ENCODE peak calls at places on chromosomes 6 and 20, in seven cellular contexts. One of them, this sample, is unnamed.

GRCh38 chr20:58640446-58640845 is 10.6 kb upstream of the STX16 start:
- DNase-seq in CD8-positive, alpha-beta T cell: no peak
- DNase-seq in left ventricle myocardium inferior: no peak
- DNase-seq in mucosa of descending colon: no peak
- DNase-seq in lower lobe of right lung: no peak
- DNase-seq in pancreas: no peak
- DNase-seq in H1: no peak
- DNase-seq in this sample: no peak

GRCh38 chr6:11637266-11637665 is 99.7 kb downstream of the TMEM170B start:
- DNase-seq in mucosa of descending colon: no peak
- DNase-seq in left ventricle myocardium inferior: no peak
- DNase-seq in pancreas: no peak
- DNase-seq in H1: no peak
- DNase-seq in lower lobe of right lung: no peak
- DNase-seq in CD8-positive, alpha-beta T cell: no peak
- DNase-seq in this sample: no peak

GRCh38 chr20:25032065-25032477 is 25.9 kb downstream of the ACSS1 start:
- DNase-seq in mucosa of descending colon: no peak
- DNase-seq in CD8-positive, alpha-beta T cell: no peak
- DNase-seq in left ventricle myocardium inferior: no peak
- DNase-seq in lower lobe of right lung: peak; percentile 20
- DNase-seq in pancreas: peak; percentile 45
- DNase-seq in H1: no peak
- DNase-seq in this sample: no peak

GRCh38 chr6:166954118-166954713 is 2.1 kb downstream of the RNASET2 start:
- DNase-seq in pancreas: no peak
- DNase-seq in mucosa of descending colon: no peak
- DNase-seq in left ventricle myocardium inferior: no peak
- DNase-seq in H1: no peak
- DNase-seq in lower lobe of right lung: no peak
- DNase-seq in CD8-positive, alpha-beta T cell: no peak
- DNase-seq in this sample: no peak

GRCh38 chr6:5486214-5486613 is 224.9 kb downstream of the FARS2 start:
- DNase-seq in mucosa of descending colon: no peak
- DNase-seq in lower lobe of right lung: no peak
- DNase-seq in pancreas: no peak
- DNase-seq in left ventricle myocardium inferior: no peak
- DNase-seq in CD8-positive, alpha-beta T cell: no peak
- DNase-seq in H1: no peak
- DNase-seq in this sample: no peak

GRCh38 chr6:568085-568484 is 88.8 kb downstream of the HUS1B start:
- DNase-seq in pancreas: no peak
- DNase-seq in lower lobe of right lung: no peak
- DNase-seq in mucosa of descending colon: no peak
- DNase-seq in left ventricle myocardium inferior: no peak
- DNase-seq in H1: no peak
- DNase-seq in CD8-positive, alpha-beta T cell: no peak
- DNase-seq in this sample: no peak

GRCh38 chr20:24211972-24212371 is 223.4 kb upstream of the GGTLC1 start:
- DNase-seq in left ventricle myocardium inferior: no peak
- DNase-seq in pancreas: no peak
- DNase-seq in lower lobe of right lung: no peak
- DNase-seq in CD8-positive, alpha-beta T cell: no peak
- DNase-seq in mucosa of descending colon: no peak
- DNase-seq in H1: no peak
- DNase-seq in this sample: no peak

GRCh38 chr6:10014561-10014960 is 400.3 kb downstream of the TFAP2A start:
- DNase-seq in mucosa of descending colon: no peak
- DNase-seq in CD8-positive, alpha-beta T cell: no peak
- DNase-seq in pancreas: no peak
- DNase-seq in left ventricle myocardium inferior: no peak
- DNase-seq in H1: no peak
- DNase-seq in lower lobe of right lung: no peak
- DNase-seq in this sample: no peak

GRCh38 chr6:75524322-75524972 is 30.8 kb upstream of the FILIP1 start:
- DNase-seq in pancreas: no peak
- DNase-seq in left ventricle myocardium inferior: no peak
- DNase-seq in lower lobe of right lung: no peak
- DNase-seq in CD8-positive, alpha-beta T cell: no peak
- DNase-seq in mucosa of descending colon: no peak
- DNase-seq in H1: no peak
- DNase-seq in this sample: no peak

GRCh38 chr6:116528800-116529199 is 16.7 kb downstream of the TRAPPC3L start:
- DNase-seq in mucosa of descending colon: no peak
- DNase-seq in lower lobe of right lung: no peak
- DNase-seq in left ventricle myocardium inferior: no peak
- DNase-seq in CD8-positive, alpha-beta T cell: no peak
- DNase-seq in pancreas: no peak
- DNase-seq in H1: no peak
- DNase-seq in this sample: no peak

GRCh38 chr6:126721581-126722145 is 381.7 kb downstream of the CENPW start:
- DNase-seq in CD8-positive, alpha-beta T cell: no peak
- DNase-seq in mucosa of descending colon: no peak
- DNase-seq in left ventricle myocardium inferior: no peak
- DNase-seq in pancreas: no peak
- DNase-seq in lower lobe of right lung: no peak
- DNase-seq in H1: no peak
- DNase-seq in this sample: no peak

GRCh38 chr20:60224914-60225313 is 266.7 kb downstream of the CDH26 start:
- DNase-seq in H1: no peak
- DNase-seq in left ventricle myocardium inferior: no peak
- DNase-seq in CD8-positive, alpha-beta T cell: no peak
- DNase-seq in lower lobe of right lung: no peak
- DNase-seq in mucosa of descending colon: no peak
- DNase-seq in pancreas: no peak
- DNase-seq in this sample: peak; percentile 34

GRCh38 chr20:10982692-10983091 is 308.9 kb upstream of the JAG1 start:
- DNase-seq in left ventricle myocardium inferior: peak; percentile 72
- DNase-seq in mucosa of descending colon: no peak
- DNase-seq in CD8-positive, alpha-beta T cell: no peak
- DNase-seq in H1: peak; percentile 13
- DNase-seq in lower lobe of right lung: no peak
- DNase-seq in pancreas: no peak
- DNase-seq in this sample: no peak

GRCh38 chr6:67016921-67017460 is 1310.0 kb upstream of the EYS start:
- DNase-seq in left ventricle myocardium inferior: no peak
- DNase-seq in lower lobe of right lung: no peak
- DNase-seq in CD8-positive, alpha-beta T cell: no peak
- DNase-seq in mucosa of descending colon: no peak
- DNase-seq in pancreas: no peak
- DNase-seq in H1: no peak
- DNase-seq in this sample: no peak

GRCh38 chr6:113856571-113857564 is at the start of gene MARCKS:
- DNase-seq in pancreas: peak; percentile 90
- DNase-seq in mucosa of descending colon: peak; percentile 89
- DNase-seq in left ventricle myocardium inferior: peak; percentile 83
- DNase-seq in CD8-positive, alpha-beta T cell: no peak
- DNase-seq in lower lobe of right lung: peak; percentile 79
- DNase-seq in H1: no peak
- DNase-seq in this sample: peak; percentile 91

GRCh38 chr6:53280207-53280606 is 68.5 kb downstream of the ELOVL5 start:
- DNase-seq in CD8-positive, alpha-beta T cell: no peak
- DNase-seq in H1: no peak
- DNase-seq in pancreas: no peak
- DNase-seq in lower lobe of right lung: no peak
- DNase-seq in mucosa of descending colon: no peak
- DNase-seq in left ventricle myocardium inferior: no peak
- DNase-seq in this sample: no peak

DNA sequence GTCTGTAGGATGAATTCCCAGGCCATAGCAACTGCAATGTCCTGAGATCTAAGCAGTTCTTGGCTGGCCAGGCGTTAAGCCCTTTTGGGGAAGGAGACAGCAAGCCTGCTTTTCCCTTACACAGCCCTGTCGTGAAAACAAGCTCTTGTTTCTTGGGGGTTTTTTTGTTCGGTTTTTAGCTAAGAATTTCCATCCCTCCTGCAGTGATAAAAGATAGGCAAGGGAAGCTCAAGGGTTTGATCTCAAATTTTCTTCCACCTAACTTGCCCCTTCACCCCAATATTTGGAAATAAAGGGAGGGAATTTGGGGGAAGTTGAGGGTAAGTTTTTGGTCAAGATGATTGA is 1.5 kb downstream of the TNFRSF21 start:
- DNase-seq in pancreas: no peak
- DNase-seq in lower lobe of right lung: no peak
- DNase-seq in CD8-positive, alpha-beta T cell: no peak
- DNase-seq in mucosa of descending colon: no peak
- DNase-seq in left ventricle myocardium inferior: no peak
- DNase-seq in H1: no peak
- DNase-seq in this sample: no peak
- H3K4me3 ChIP-seq in pancreas: peak overlapping the region; percentile 56
- H3K4me3 ChIP-seq in lower lobe of right lung: peak overlapping the region; percentile 66
- H3K4me3 ChIP-seq in CD8-positive, alpha-beta T cell: no peak overlapping the region
- H3K4me3 ChIP-seq in mucosa of descending colon: peak overlapping the region; percentile 39
- H3K4me3 ChIP-seq in left ventricle myocardium inferior: peak overlapping the region; percentile 86
- H3K4me3 ChIP-seq in H1: peak overlapping the region; percentile 79
- H3K4me3 ChIP-seq in this sample: peak overlapping the region; percentile 88

DNA sequence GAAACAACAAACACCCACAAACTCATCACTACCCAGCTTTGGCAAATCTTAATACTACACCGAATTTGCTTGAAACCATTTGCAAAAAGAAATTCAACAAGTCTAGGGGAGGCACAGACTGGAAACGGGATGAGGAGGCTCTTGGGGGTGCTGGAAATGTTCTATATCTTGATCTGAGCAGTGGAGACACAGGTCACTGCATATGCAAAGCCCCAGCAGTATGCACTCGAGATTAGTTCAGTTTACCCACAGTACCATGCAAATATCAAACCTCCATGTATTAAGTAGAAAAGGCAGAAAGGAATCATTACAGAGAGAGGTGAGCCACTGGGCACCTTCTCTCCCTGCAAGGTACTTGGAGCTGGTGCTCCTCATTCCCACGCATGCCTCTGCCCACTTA is 75.9 kb downstream of the PREX1 start:
- DNase-seq in left ventricle myocardium inferior: no peak
- DNase-seq in mucosa of descending colon: no peak
- DNase-seq in pancreas: no peak
- DNase-seq in CD8-positive, alpha-beta T cell: no peak
- DNase-seq in H1: no peak
- DNase-seq in lower lobe of right lung: no peak
- DNase-seq in this sample: no peak
- TF ChIP-seq CTCF in left ventricle myocardium inferior: no peak
- TF ChIP-seq CTCF in mucosa of descending colon: no peak
- TF ChIP-seq CTCF in pancreas: no peak
- TF ChIP-seq CTCF in CD8-positive, alpha-beta T cell: no peak
- TF ChIP-seq CTCF in H1: no peak
- TF ChIP-seq CTCF in lower lobe of right lung: no peak
- TF ChIP-seq CTCF in this sample: no peak

DNA sequence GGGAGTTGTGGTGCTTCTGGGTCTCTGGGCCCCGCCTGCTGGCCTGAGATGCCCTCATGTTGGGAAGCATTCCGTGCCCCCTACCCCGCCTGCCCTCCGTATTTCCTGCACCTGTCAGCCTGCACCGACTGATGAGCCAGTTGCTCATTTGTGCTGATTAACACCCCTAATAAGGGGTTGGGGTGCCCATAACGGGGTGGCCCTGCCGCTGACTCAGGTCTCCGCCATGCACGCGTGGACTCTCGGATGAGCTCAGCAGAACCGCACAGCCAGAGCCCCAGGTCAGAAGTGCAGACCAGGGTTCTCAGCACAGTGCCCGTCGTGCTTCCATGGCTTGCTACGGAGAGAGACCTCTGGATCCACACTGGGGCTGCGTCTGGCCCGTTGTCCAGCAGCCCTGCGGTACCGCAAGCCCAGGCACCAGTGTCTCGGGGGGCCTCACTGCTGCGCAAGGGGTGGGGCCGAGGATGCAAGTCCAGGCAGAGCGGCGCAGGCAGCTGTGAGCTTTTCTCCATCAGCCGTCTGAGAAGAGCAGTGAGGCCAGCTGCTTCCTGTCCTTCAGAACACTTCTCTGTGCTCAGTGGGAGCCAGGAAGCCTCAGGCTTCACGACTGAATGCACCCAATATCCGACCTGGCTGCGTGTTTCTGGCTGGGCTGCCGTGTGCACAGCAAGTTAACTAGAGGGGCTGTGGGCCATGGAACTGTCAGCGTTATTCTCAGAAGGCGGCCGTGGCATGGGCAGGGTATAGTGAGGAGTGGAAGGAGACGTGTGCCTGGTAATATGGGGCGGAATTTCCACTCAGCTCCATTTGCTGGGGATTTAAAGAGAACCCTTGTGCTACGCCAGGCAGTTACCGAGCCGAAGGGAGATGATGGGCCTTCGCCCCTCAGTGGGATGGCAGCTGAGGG is 18.6 kb downstream of the MTG2 start:
- DNase-seq in lower lobe of right lung: peak; percentile 39
- DNase-seq in H1: no peak
- DNase-seq in pancreas: peak; percentile 30
- DNase-seq in left ventricle myocardium inferior: no peak
- DNase-seq in CD8-positive, alpha-beta T cell: no peak
- DNase-seq in mucosa of descending colon: peak; percentile 11
- DNase-seq in this sample: peak; percentile 45
- H3K4me1 ChIP-seq in lower lobe of right lung: no peaks in the 10 kb centered on the region
- H3K4me1 ChIP-seq in H1: no peaks in the 10 kb centered on the region
- H3K4me1 ChIP-seq in pancreas: no peaks in the 10 kb centered on the region
- H3K4me1 ChIP-seq in left ventricle myocardium inferior: no peaks in the 10 kb centered on the region
- H3K4me1 ChIP-seq in CD8-positive, alpha-beta T cell: no peaks in the 10 kb centered on the region
- H3K4me1 ChIP-seq in mucosa of descending colon: no peaks in the 10 kb centered on the region
- H3K4me1 ChIP-seq in this sample: peaks cover 20% of the 10 kb centered on the region

GRCh38 chr6:7725849-7726415 is at the start of gene BMP6:
- DNase-seq in pancreas: peak; percentile 89
- DNase-seq in H1: peak; percentile 83
- DNase-seq in left ventricle myocardium inferior: peak; percentile 86
- DNase-seq in CD8-positive, alpha-beta T cell: no peak
- DNase-seq in mucosa of descending colon: peak; percentile 89
- DNase-seq in lower lobe of right lung: peak; percentile 93
- DNase-seq in this sample: peak; percentile 90
- H3K4me3 ChIP-seq in pancreas: peak within 1 kb of the TSS; percentile 28
- H3K4me3 ChIP-seq in H1: peak within 1 kb of the TSS; percentile 57
- H3K4me3 ChIP-seq in left ventricle myocardium inferior: peak within 1 kb of the TSS; percentile 81
- H3K4me3 ChIP-seq in CD8-positive, alpha-beta T cell: peak within 1 kb of the TSS; percentile 45
- H3K4me3 ChIP-seq in mucosa of descending colon: no peak within 1 kb of the TSS
- H3K4me3 ChIP-seq in lower lobe of right lung: peak within 1 kb of the TSS; percentile 77
- H3K4me3 ChIP-seq in this sample: peak within 1 kb of the TSS; percentile 35

DNA sequence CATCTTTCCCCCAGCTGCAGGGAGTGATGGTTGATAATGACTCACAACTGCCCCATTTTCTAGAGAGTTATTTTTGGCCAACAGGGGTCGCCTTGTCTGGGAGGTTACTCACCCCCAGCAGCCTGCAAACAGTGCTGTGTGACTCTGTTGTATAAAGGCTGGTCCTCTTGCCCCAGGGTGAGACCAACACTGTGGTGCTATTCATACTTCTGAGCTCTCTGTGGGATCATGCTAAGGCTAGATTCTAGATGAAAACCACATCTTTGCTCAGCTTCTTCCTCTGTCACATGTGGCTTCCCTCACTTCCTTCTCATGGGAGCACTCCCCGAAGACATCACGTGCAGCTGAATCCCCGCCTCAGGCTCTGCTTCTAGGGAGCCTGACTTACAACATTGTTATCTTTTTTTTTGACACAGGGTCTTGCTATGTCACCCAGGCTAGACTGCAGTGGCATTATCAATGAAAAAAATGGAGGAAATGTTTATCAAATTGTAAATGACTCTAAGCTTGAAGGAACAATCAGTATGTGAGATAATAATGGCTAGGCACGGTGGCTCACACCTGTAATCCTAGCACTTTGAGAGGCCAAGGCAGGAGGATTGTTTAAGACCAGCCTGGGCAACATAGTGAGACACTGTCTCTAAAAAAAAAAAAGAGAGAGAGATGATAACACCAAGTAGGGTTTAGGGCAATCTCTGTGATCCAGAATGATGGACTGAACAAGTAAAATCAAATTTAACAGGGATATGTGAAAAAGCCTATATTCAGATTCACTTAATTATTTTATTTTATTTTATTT is 55.7 kb upstream of the SLC23A2 start:
- DNase-seq in mucosa of descending colon: peak; percentile 41
- DNase-seq in lower lobe of right lung: peak; percentile 73
- DNase-seq in CD8-positive, alpha-beta T cell: peak; percentile 80
- DNase-seq in H1: no peak
- DNase-seq in left ventricle myocardium inferior: peak; percentile 39
- DNase-seq in pancreas: no peak
- DNase-seq in this sample: no peak
- TF ChIP-seq CTCF in mucosa of descending colon: no peak
- TF ChIP-seq CTCF in lower lobe of right lung: peak; percentile 44
- TF ChIP-seq CTCF in CD8-positive, alpha-beta T cell: peak; percentile 40
- TF ChIP-seq CTCF in H1: peak; percentile 56
- TF ChIP-seq CTCF in left ventricle myocardium inferior: peak; percentile 28
- TF ChIP-seq CTCF in pancreas: no peak
- TF ChIP-seq CTCF in this sample: peak; percentile 44